ENCODE peak calls at places on chromosomes 12 and 14, in seven cellular contexts. One of them, this sample, is unnamed.
A peak's percentile ranks its signal among the peaks of the same experiment; 100 is the strongest.

GRCh38 chr12:107457536-107457935 is 228.1 kb upstream of the PWP1 start:
- DNase-seq in tibial artery: no peak
- DNase-seq in thyroid gland: no peak
- DNase-seq in IMR-90: no peak
- DNase-seq in keratinocyte: no peak
- DNase-seq in OCI-LY7: no peak
- DNase-seq in tibial nerve: no peak
- DNase-seq in this sample: no peak

GRCh38 chr14:59811850-59812249 is 58.7 kb downstream of the RTN1 start:
- DNase-seq in IMR-90: no peak
- DNase-seq in tibial nerve: no peak
- DNase-seq in thyroid gland: no peak
- DNase-seq in tibial artery: no peak
- DNase-seq in OCI-LY7: no peak
- DNase-seq in keratinocyte: no peak
- DNase-seq in this sample: no peak

GRCh38 chr12:57161491-57161890 is 14.1 kb upstream of the LRP1-AS start:
- DNase-seq in OCI-LY7: no peak
- DNase-seq in tibial artery: no peak
- DNase-seq in thyroid gland: no peak
- DNase-seq in keratinocyte: no peak
- DNase-seq in IMR-90: peak; percentile 67
- DNase-seq in tibial nerve: no peak
- DNase-seq in this sample: no peak

GRCh38 chr12:52180971-52181628 is 10.7 kb downstream of the KRT80 start:
- DNase-seq in OCI-LY7: no peak
- DNase-seq in tibial nerve: no peak
- DNase-seq in thyroid gland: no peak
- DNase-seq in IMR-90: peak; percentile 42
- DNase-seq in tibial artery: no peak
- DNase-seq in keratinocyte: no peak
- DNase-seq in this sample: no peak

GRCh38 chr12:77720258-77720657 is 110.4 kb upstream of the NAV3 start:
- DNase-seq in thyroid gland: no peak
- DNase-seq in tibial nerve: no peak
- DNase-seq in tibial artery: no peak
- DNase-seq in OCI-LY7: peak; percentile 15
- DNase-seq in keratinocyte: no peak
- DNase-seq in IMR-90: no peak
- DNase-seq in this sample: no peak

GRCh38 chr14:103730490-103731035 is 15.0 kb downstream of the ZFYVE21 start:
- DNase-seq in tibial nerve: no peak
- DNase-seq in OCI-LY7: no peak
- DNase-seq in IMR-90: no peak
- DNase-seq in keratinocyte: no peak
- DNase-seq in thyroid gland: no peak
- DNase-seq in tibial artery: no peak
- DNase-seq in this sample: peak; percentile 96

GRCh38 chr12:27733052-27733656 is 22.5 kb downstream of the MRPS35 start:
- DNase-seq in thyroid gland: peak; percentile 14
- DNase-seq in tibial nerve: no peak
- DNase-seq in IMR-90: peak; percentile 52
- DNase-seq in tibial artery: no peak
- DNase-seq in keratinocyte: no peak
- DNase-seq in OCI-LY7: peak; percentile 51
- DNase-seq in this sample: peak; percentile 41

GRCh38 chr14:104383088-104383805 is 196.3 kb upstream of the C14orf180 start:
- DNase-seq in tibial artery: peak; percentile 3
- DNase-seq in OCI-LY7: no peak
- DNase-seq in tibial nerve: no peak
- DNase-seq in IMR-90: no peak
- DNase-seq in thyroid gland: no peak
- DNase-seq in keratinocyte: no peak
- DNase-seq in this sample: no peak

GRCh38 chr12:14256555-14257169 is 108.8 kb upstream of the ATF7IP start:
- DNase-seq in OCI-LY7: peak; percentile 94
- DNase-seq in IMR-90: peak; percentile 85
- DNase-seq in tibial artery: peak; percentile 84
- DNase-seq in tibial nerve: peak; percentile 72
- DNase-seq in thyroid gland: peak; percentile 65
- DNase-seq in keratinocyte: no peak
- DNase-seq in this sample: peak; percentile 76

GRCh38 chr12:14256139-14256538 is 109.3 kb upstream of the ATF7IP start:
- DNase-seq in tibial nerve: no peak
- DNase-seq in thyroid gland: no peak
- DNase-seq in tibial artery: no peak
- DNase-seq in keratinocyte: no peak
- DNase-seq in IMR-90: peak; percentile 51
- DNase-seq in OCI-LY7: no peak
- DNase-seq in this sample: no peak

GRCh38 chr12:14257734-14258467 is 107.6 kb upstream of the ATF7IP start:
- DNase-seq in thyroid gland: peak; percentile 95
- DNase-seq in tibial artery: peak; percentile 98
- DNase-seq in IMR-90: peak; percentile 100
- DNase-seq in keratinocyte: peak; percentile 93
- DNase-seq in OCI-LY7: peak; percentile 99
- DNase-seq in tibial nerve: peak; percentile 93
- DNase-seq in this sample: peak; percentile 94

GRCh38 chr12:14258468-14258947 is 107.0 kb upstream of the ATF7IP start:
- DNase-seq in keratinocyte: no peak
- DNase-seq in OCI-LY7: no peak
- DNase-seq in thyroid gland: peak; percentile 45
- DNase-seq in IMR-90: peak; percentile 7
- DNase-seq in tibial artery: no peak
- DNase-seq in tibial nerve: no peak
- DNase-seq in this sample: peak; percentile 28

GRCh38 chr12:14257303-14257733 is 108.2 kb upstream of the ATF7IP start:
- DNase-seq in IMR-90: no peak
- DNase-seq in tibial artery: no peak
- DNase-seq in keratinocyte: no peak
- DNase-seq in OCI-LY7: no peak
- DNase-seq in tibial nerve: no peak
- DNase-seq in thyroid gland: no peak
- DNase-seq in this sample: no peak
- H3K4me1 ChIP-seq in IMR-90: peaks cover 18% of the 10 kb centered on the region
- H3K4me1 ChIP-seq in tibial artery: no peaks in the 10 kb centered on the region
- H3K4me1 ChIP-seq in keratinocyte: peaks cover 38% of the 10 kb centered on the region
- H3K4me1 ChIP-seq in OCI-LY7: peaks cover 78% of the 10 kb centered on the region
- H3K4me1 ChIP-seq in tibial nerve: peaks cover 24% of the 10 kb centered on the region
- H3K4me1 ChIP-seq in thyroid gland: peaks cover 20% of the 10 kb centered on the region
- H3K4me1 ChIP-seq in this sample: peaks cover 40% of the 10 kb centered on the region

DNA sequence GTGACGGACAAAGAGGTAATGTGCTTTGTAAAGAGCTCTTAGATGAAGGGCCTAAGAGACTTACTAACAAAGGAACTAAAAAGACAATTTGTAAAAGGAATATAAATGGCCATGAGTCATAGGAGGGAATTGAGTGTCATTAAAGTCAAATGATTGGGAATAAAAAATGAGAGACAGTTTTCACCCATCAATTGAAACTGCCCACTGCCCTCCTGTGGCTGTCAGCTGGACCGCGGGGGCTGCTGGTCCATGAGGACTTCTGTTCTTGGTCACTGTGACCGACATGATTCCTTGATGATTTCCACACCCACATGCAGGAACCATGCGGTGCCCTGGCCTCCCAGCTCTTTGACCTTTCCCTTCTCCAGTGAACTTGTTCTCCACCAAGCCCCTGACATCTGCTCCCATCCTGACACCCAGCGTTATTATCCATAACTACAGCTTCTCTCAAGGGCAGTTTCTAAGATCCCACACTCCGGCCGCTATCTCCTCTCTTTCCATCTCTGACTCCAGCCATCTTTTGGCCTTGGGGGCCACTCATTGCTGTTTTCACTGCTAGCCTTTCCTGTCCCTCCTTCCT is 48.4 kb downstream of the C12orf75 start:
- DNase-seq in keratinocyte: no peak
- DNase-seq in thyroid gland: no peak
- DNase-seq in tibial artery: no peak
- DNase-seq in IMR-90: no peak
- DNase-seq in OCI-LY7: peak; percentile 21
- DNase-seq in tibial nerve: no peak
- DNase-seq in this sample: no peak
- TF ChIP-seq CTCF in keratinocyte: no peak
- TF ChIP-seq CTCF in thyroid gland: no peak
- TF ChIP-seq CTCF in tibial artery: no peak
- TF ChIP-seq CTCF in IMR-90: peak; percentile 35
- TF ChIP-seq CTCF in OCI-LY7: peak; percentile 55
- TF ChIP-seq CTCF in tibial nerve: no peak
- TF ChIP-seq CTCF in this sample: no peak

GRCh38 chr14:64721899-64722298 is 17.7 kb downstream of the PLEKHG3 start:
- DNase-seq in tibial nerve: no peak
- DNase-seq in tibial artery: no peak
- DNase-seq in thyroid gland: no peak
- DNase-seq in keratinocyte: no peak
- DNase-seq in IMR-90: no peak
- DNase-seq in OCI-LY7: no peak
- DNase-seq in this sample: no peak
- H3K27ac ChIP-seq in tibial nerve: peak overlapping the region; percentile 93
- H3K27ac ChIP-seq in tibial artery: peak overlapping the region; percentile 88
- H3K27ac ChIP-seq in thyroid gland: peak overlapping the region; percentile 69
- H3K27ac ChIP-seq in keratinocyte: peak overlapping the region; percentile 90
- H3K27ac ChIP-seq in IMR-90: no peak overlapping the region
- H3K27ac ChIP-seq in OCI-LY7: no peak overlapping the region
- H3K27ac ChIP-seq in this sample: peak overlapping the region; percentile 93

GRCh38 chr12:13171921-13172859 is 24.3 kb upstream of the EMP1 start:
- DNase-seq in tibial nerve: no peak
- DNase-seq in tibial artery: no peak
- DNase-seq in IMR-90: no peak
- DNase-seq in thyroid gland: peak; percentile 86
- DNase-seq in keratinocyte: no peak
- DNase-seq in OCI-LY7: no peak
- DNase-seq in this sample: no peak
- H3K4me1 ChIP-seq in tibial nerve: peaks cover 30% of the 10 kb centered on the region
- H3K4me1 ChIP-seq in tibial artery: no peaks in the 10 kb centered on the region
- H3K4me1 ChIP-seq in IMR-90: peaks cover 23% of the 10 kb centered on the region
- H3K4me1 ChIP-seq in thyroid gland: peaks cover 34% of the 10 kb centered on the region
- H3K4me1 ChIP-seq in keratinocyte: peaks cover 66% of the 10 kb centered on the region
- H3K4me1 ChIP-seq in OCI-LY7: no peaks in the 10 kb centered on the region
- H3K4me1 ChIP-seq in this sample: no peaks in the 10 kb centered on the region